ENCODE peak calls at places on chromosomes 2 and 18, in four cellular contexts. One of them, this sample, is unnamed.

GRCh38 chr18:36667811-36668210 is 161.0 kb downstream of the TPGS2 start:
- DNase-seq in A549: no peak
- DNase-seq in neural crest cell: no peak
- DNase-seq in heart right ventricle: no peak
- DNase-seq in this sample: no peak

GRCh38 chr2:54653572-54654204 is 69.8 kb upstream of the EML6 start:
- DNase-seq in neural crest cell: no peak
- DNase-seq in A549: no peak
- DNase-seq in heart right ventricle: no peak
- DNase-seq in this sample: peak

GRCh38 chr2:44767691-44768090 is 173.8 kb upstream of the SIX3 start:
- DNase-seq in A549: no peak
- DNase-seq in neural crest cell: no peak
- DNase-seq in heart right ventricle: no peak
- DNase-seq in this sample: no peak

GRCh38 chr2:156986339-156986988 is 271.0 kb upstream of the GALNT5 start:
- DNase-seq in neural crest cell: no peak
- DNase-seq in heart right ventricle: no peak
- DNase-seq in A549: peak
- DNase-seq in this sample: no peak

GRCh38 chr2:160028431-160029269 is 33.8 kb downstream of the PLA2R1 start:
- DNase-seq in heart right ventricle: no peak
- DNase-seq in A549: no peak
- DNase-seq in neural crest cell: no peak
- DNase-seq in this sample: no peak

GRCh38 chr2:118061135-118061955 is 26.9 kb upstream of the INSIG2 start:
- DNase-seq in A549: peak
- DNase-seq in neural crest cell: no peak
- DNase-seq in heart right ventricle: peak
- DNase-seq in this sample: no peak

GRCh38 chr18:61635901-61636528 is 256.8 kb downstream of the RNF152 start:
- DNase-seq in A549: peak
- DNase-seq in heart right ventricle: peak
- DNase-seq in neural crest cell: peak
- DNase-seq in this sample: no peak

GRCh38 chr2:64524604-64525322 is 635 bp downstream of the AFTPH start:
- DNase-seq in neural crest cell: peak
- DNase-seq in heart right ventricle: peak
- DNase-seq in A549: peak
- DNase-seq in this sample: peak

GRCh38 chr2:162766092-162766491 is 72.5 kb downstream of the KCNH7 start:
- DNase-seq in heart right ventricle: no peak
- DNase-seq in neural crest cell: no peak
- DNase-seq in A549: no peak
- DNase-seq in this sample: no peak

GRCh38 chr2:237198144-237198900 is 112.6 kb downstream of the COPS8 start:
- DNase-seq in heart right ventricle: no peak
- DNase-seq in neural crest cell: no peak
- DNase-seq in A549: no peak
- DNase-seq in this sample: no peak

GRCh38 chr2:238970553-238971081 is 122.7 kb downstream of the TWIST2 start:
- DNase-seq in A549: peak
- DNase-seq in heart right ventricle: peak
- DNase-seq in neural crest cell: peak
- DNase-seq in this sample: peak

GRCh38 chr18:3456686-3457069 is 6.7 kb downstream of the TGIF1 start:
- DNase-seq in A549: peak
- DNase-seq in neural crest cell: no peak
- DNase-seq in heart right ventricle: no peak
- DNase-seq in this sample: no peak

GRCh38 chr2:219881851-219882250 is 254.4 kb downstream of the SLC4A3 start:
- DNase-seq in A549: no peak
- DNase-seq in heart right ventricle: no peak
- DNase-seq in neural crest cell: no peak
- DNase-seq in this sample: no peak

GRCh38 chr2:54611830-54612545 is 111.5 kb upstream of the EML6 start:
- DNase-seq in neural crest cell: no peak
- DNase-seq in A549: no peak
- DNase-seq in heart right ventricle: no peak
- DNase-seq in this sample: no peak

GRCh38 chr2:236776695-236777251 is 207.1 kb downstream of the ACKR3 start:
- DNase-seq in A549: peak
- DNase-seq in heart right ventricle: peak
- DNase-seq in neural crest cell: no peak
- DNase-seq in this sample: no peak

GRCh38 chr2:217242947-217243346 is 383.1 kb upstream of the TNP1 start:
- DNase-seq in neural crest cell: no peak
- DNase-seq in A549: no peak
- DNase-seq in heart right ventricle: no peak
- DNase-seq in this sample: no peak

GRCh38 chr2:188765522-188765921 is 208.7 kb upstream of the COL3A1 start:
- DNase-seq in neural crest cell: peak
- DNase-seq in A549: peak
- DNase-seq in heart right ventricle: no peak
- DNase-seq in this sample: no peak

GRCh38 chr2:177929662-177930522 is 142.7 kb downstream of the PDE11A start:
- DNase-seq in A549: peak
- DNase-seq in heart right ventricle: no peak
- DNase-seq in neural crest cell: no peak
- DNase-seq in this sample: no peak

GRCh38 chr2:46344696-46345095 is 47.5 kb downstream of the EPAS1 start:
- DNase-seq in A549: no peak
- DNase-seq in heart right ventricle: no peak
- DNase-seq in neural crest cell: no peak
- DNase-seq in this sample: no peak

GRCh38 chr2:46943881-46944798 is 28.5 kb upstream of the MCFD2 start:
- DNase-seq in neural crest cell: no peak
- DNase-seq in heart right ventricle: no peak
- DNase-seq in A549: no peak
- DNase-seq in this sample: no peak

GRCh38 chr2:239866778-239867177 is 158.4 kb downstream of the NDUFA10 start:
- DNase-seq in neural crest cell: no peak
- DNase-seq in heart right ventricle: no peak
- DNase-seq in A549: no peak
- DNase-seq in this sample: no peak

GRCh38 chr2:6965071-6965795 is 48.0 kb downstream of the RNF144A start:
- DNase-seq in neural crest cell: no peak
- DNase-seq in A549: no peak
- DNase-seq in heart right ventricle: no peak
- DNase-seq in this sample: no peak

GRCh38 chr2:237353207-237353606 is 60.8 kb downstream of the COL6A3 start:
- DNase-seq in neural crest cell: no peak
- DNase-seq in heart right ventricle: no peak
- DNase-seq in A549: no peak
- DNase-seq in this sample: no peak

This sample was measured in psoas muscle.